ENCODE peak calls at places on chromosomes 13 and 19, in four cellular contexts. R is astrocyte of the spinal cord, C is psoas muscle, T is left lung. N is an unnamed sample.

GRCh38 chr13:101492251-101492910 is 39.9 kb downstream of the ITGBL1 start:
- DNase-seq in R (peak), C (no peak), T (no peak), N (no peak)

GRCh38 chr13:98493035-98493401 is 83.9 kb downstream of the STK24 start:
- DNase-seq in R (no peak), C (no peak), T (no peak), N (no peak)

GRCh38 chr19:35790981-35791813 is 15.8 kb downstream of the ARHGAP33 start:
- DNase-seq in R (no peak), C (no peak), T (no peak), N (peak)

GRCh38 chr13:28478127-28478526 is 16.8 kb downstream of the FLT1 start:
- DNase-seq in R (peak), C (no peak), T (no peak), N (no peak)

GRCh38 chr13:23637813-23638212 is 67.6 kb downstream of the TNFRSF19 start:
- DNase-seq in R (no peak), C (no peak), T (no peak), N (no peak)

GRCh38 chr19:49639401-49640112 is 386 bp downstream of the RRAS start:
- DNase-seq in R (no peak), C (no peak), T (no peak), N (no peak)

GRCh38 chr13:48536851-48537250 is 4.0 kb upstream of the RCBTB2 start:
- DNase-seq in R (no peak), C (no peak), T (no peak), N (no peak)

GRCh38 chr13:43023244-43023931 is at the start of gene DNAJC15:
- DNase-seq in R (peak), C (peak), T (peak), N (peak)

GRCh38 chr19:18273566-18274302 is 518 bp downstream of the IQCN start:
- DNase-seq in R (no peak), C (no peak), T (no peak), N (no peak)

GRCh38 chr13:104140557-104140956 is 1074.3 kb upstream of the SLC10A2 start:
- DNase-seq in R (peak), C (no peak), T (no peak), N (no peak)

GRCh38 chr13:43666403-43666802 is 120.4 kb downstream of the ENOX1 start:
- DNase-seq in R (no peak), C (no peak), T (no peak), N (no peak)

GRCh38 chr13:86572115-86572514 is 772.9 kb upstream of the SLITRK6 start:
- DNase-seq in R (peak), C (no peak), T (no peak), N (no peak)

GRCh38 chr19:3671680-3672574 is 28.3 kb downstream of the PIP5K1C start:
- DNase-seq in R (no peak), C (no peak), T (no peak), N (no peak)

GRCh38 chr19:48487944-48488343 is 18.8 kb downstream of the CYTH2 start:
- DNase-seq in R (peak), C (peak), T (peak), N (peak)

GRCh38 chr19:50410109-50410508 is 8.6 kb upstream of the SPIB start:
- DNase-seq in R (no peak), C (no peak), T (no peak), N (no peak)

GRCh38 chr19:40921005-40921897 is 39.2 kb upstream of the CYP2A7 start:
- DNase-seq in R (no peak), C (no peak), T (peak), N (peak)

GRCh38 chr13:96903085-96903484 is 91.2 kb downstream of the OXGR1 start:
- DNase-seq in R (no peak), C (no peak), T (no peak), N (no peak)

GRCh38 chr13:73464758-73465628 is 406.2 kb downstream of the KLF5 start:
- DNase-seq in R (no peak), C (no peak), T (no peak), N (no peak)

GRCh38 chr19:15866646-15867045 is 31.2 kb downstream of the CYP4F2 start:
- DNase-seq in R (no peak), C (no peak), T (no peak), N (no peak)

DNA sequence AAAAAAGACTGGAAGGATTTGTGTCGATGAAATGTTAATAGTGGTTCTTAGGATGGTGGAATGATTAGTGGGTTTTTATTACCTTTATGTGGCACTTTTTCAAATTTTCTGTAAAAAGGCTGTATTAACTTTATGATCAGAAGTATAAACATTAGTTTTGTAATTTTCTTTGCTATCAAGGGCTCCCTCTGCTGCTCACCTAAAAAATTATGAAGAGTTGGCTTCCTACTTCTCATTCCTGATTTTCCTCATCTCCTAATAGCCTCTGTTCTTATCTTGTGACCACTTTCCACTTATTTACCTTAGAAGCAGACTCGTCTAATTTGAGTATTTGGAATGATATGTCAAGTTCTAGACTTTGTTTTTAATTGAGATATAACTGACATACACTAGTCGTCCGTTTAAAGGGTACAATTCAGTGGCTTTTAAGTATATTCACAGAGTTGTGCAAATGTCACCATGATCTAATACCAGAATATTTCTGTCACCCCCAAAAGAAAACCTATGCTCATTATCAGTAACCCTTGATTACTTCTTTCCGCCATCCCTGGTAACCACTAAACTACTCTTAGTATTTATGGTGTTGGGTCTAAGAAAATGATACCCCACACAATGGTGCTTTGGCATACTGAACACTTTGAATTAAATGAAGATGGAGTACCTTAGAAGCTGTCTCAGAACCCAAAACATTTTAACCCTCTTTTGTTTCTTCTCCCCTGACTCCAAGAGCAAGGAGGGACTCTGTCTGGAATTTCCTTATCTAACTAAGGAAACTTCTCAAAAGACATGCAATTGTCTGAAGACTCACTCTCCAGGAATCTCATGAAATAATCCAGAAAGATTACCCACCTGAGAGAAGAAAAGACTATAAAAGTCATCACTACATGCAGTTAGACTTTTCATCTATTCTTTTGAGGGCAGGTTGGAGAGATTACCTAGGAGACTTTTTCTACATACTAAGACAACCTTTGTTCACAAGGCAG is 311.3 kb downstream of the DLEU7 start:
- DNase-seq in R (peak), C (no peak), T (no peak), N (no peak)
- TF ChIP-seq CTCF in R (peak), C (peak), T (peak), N (no peak)

DNA sequence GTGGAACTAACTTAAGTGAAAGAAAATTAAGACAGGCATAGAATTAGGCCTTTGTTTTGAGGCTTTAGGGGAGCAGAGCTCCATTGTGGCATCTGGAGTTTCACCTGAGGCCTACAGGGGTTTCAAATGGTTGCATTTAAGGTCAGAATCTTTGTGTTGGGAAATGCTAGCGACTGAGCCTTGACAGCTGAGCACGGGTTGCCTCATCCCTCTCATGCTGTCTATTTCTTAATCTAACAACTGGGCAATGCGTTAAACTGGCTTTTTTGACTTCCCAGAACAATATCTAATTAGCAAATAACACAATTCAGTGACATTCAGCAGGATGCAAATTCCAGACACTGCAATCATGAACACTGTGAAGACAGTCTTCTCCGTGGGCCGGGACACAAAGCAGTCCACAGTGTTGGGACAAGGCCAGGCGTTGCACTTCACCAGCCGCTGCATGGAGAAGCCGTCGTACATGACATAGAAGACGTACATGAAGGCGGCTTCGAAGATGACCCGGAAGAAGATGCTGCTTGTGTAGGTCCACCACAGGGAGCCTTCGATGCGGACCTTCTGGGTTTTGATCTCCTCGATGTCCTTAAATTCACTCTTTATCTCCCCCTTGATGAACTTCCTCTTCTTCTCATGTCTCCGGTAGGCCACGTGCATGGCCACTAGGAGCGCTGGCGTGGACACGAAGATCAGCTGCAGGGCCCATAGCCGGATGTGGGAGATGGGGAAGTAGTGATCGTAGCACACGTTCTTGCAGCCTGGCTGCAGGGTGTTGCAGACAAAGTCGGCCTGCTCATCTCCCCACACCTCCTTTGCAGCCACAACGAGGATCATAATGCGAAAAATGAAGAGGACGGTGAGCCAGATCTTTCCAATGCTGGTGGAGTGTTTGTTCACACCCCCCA is 3.8 kb downstream of the GJB2 start:
- DNase-seq in R (no peak), C (no peak), T (peak), N (no peak)
- TF ChIP-seq CTCF in R (peak), C (no peak), T (peak), N (no peak)

DNA sequence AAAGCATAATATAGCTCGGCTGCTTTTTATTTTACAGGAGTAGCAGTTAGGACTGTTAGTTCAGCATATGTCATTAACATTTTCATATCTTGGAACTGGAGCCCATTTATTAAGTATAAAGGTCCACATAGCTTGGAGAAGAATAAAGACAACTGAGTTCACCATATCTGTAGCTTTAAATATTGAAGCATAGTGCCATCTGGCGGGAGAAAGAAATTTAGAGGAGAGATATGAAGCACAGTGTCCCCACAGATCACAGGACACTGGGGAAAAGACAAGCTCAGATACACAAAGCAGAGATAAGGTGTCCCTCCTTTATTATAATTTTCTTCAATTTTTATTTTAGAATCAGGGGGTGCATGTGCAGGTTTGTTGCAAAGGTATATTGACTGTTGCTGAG is 104.7 kb upstream of the FREM2 start:
- DNase-seq in R (peak), C (no peak), T (no peak), N (no peak)
- TF ChIP-seq CTCF in R (peak), C (peak), T (no peak), N (no peak)

GRCh38 chr19:8355631-8356402 is 8.1 kb upstream of the ANGPTL4 start:
- DNase-seq in R (peak), C (peak), T (no peak), N (no peak)
- TF ChIP-seq CTCF in R (no peak), C (no peak), T (no peak), N (no peak)